ENCODE peak calls at places on chromosome 2, in four cellular contexts. X is K562, K is HepG2, D is GM12878. W is an unnamed sample.

GRCh38 chr2:200609027-200609614 is 23.3 kb downstream of the AOX1 start:
- DNase-seq in X (no peak), D (no peak), K (no peak), W (no peak)

GRCh38 chr2:111687911-111688310 is 196.1 kb downstream of the ANAPC1 start:
- DNase-seq in K (no peak), X (no peak), D (no peak), W (no peak)

GRCh38 chr2:174595904-174596397 is 1.7 kb downstream of the WIPF1 start:
- DNase-seq in K (no peak), D (no peak), X (no peak), W (no peak)

GRCh38 chr2:192729369-192729768 is 534.6 kb upstream of the TMEFF2 start:
- DNase-seq in X (no peak), D (no peak), K (no peak), W (no peak)

GRCh38 chr2:156434461-156435291 is 1.5 kb upstream of the GPD2 start:
- DNase-seq in K (no peak), D (no peak), X (no peak), W (no peak)

GRCh38 chr2:74554821-74555531 is 456 bp downstream of the DOK1 start:
- DNase-seq in D (no peak), X (peak), K (no peak), W (no peak)

GRCh38 chr2:118479020-118479419 is 368.4 kb downstream of the EN1 start:
- DNase-seq in X (no peak), K (no peak), D (no peak), W (no peak)

GRCh38 chr2:64177315-64177714 is 33.1 kb upstream of the PELI1 start:
- DNase-seq in K (no peak), D (no peak), X (no peak), W (no peak)

GRCh38 chr2:129460643-129461198 is 518.7 kb upstream of the RAB6C start:
- DNase-seq in K (no peak), X (no peak), D (no peak), W (no peak)

GRCh38 chr2:188765522-188765921 is 208.7 kb upstream of the COL3A1 start:
- DNase-seq in D (no peak), K (peak), X (no peak), W (peak)

GRCh38 chr2:126858436-126858835 is 40.3 kb upstream of the TEX51 start:
- DNase-seq in D (no peak), K (no peak), X (no peak), W (no peak)

GRCh38 chr2:118492335-118492734 is 355.1 kb downstream of the EN1 start:
- DNase-seq in K (peak), D (no peak), X (peak), W (no peak)

GRCh38 chr2:11128258-11128951 is 26.9 kb upstream of the SLC66A3 start:
- DNase-seq in D (no peak), X (no peak), K (no peak), W (no peak)

GRCh38 chr2:234451852-234452625 is 44.8 kb downstream of the ARL4C start:
- DNase-seq in X (no peak), D (no peak), K (no peak), W (no peak)

GRCh38 chr2:99880148-99880983 is 262.0 kb downstream of the AFF3 start:
- DNase-seq in K (no peak), X (no peak), D (no peak), W (no peak)

GRCh38 chr2:48715956-48716355 is 39.6 kb downstream of the LHCGR start:
- DNase-seq in K (no peak), D (no peak), X (no peak), W (no peak)

GRCh38 chr2:44741507-44741906 is 200.0 kb upstream of the SIX3 start:
- DNase-seq in X (no peak), K (peak), D (no peak), W (no peak)

GRCh38 chr2:191051825-191052778 is 38.1 kb upstream of the STAT1 start:
- DNase-seq in K (peak), X (peak), D (peak), W (peak)

GRCh38 chr2:15733867-15734765 is 142.4 kb downstream of the DDX1 start:
- DNase-seq in D (no peak), X (no peak), K (peak), W (no peak)

GRCh38 chr2:28608061-28608828 is 112.4 kb downstream of the PLB1 start:
- DNase-seq in K (no peak), D (no peak), X (no peak), W (no peak)

GRCh38 chr2:1781291-1782080 is 37.2 kb upstream of the PXDN start:
- DNase-seq in D (no peak), X (no peak), K (no peak), W (no peak)

GRCh38 chr2:134763164-134763710 is 44.4 kb upstream of the TMEM163 start:
- DNase-seq in K (no peak), D (no peak), X (no peak), W (no peak)

GRCh38 chr2:238920053-238920452 is 72.2 kb downstream of the TWIST2 start:
- DNase-seq in D (no peak), K (no peak), X (no peak), W (no peak)

GRCh38 chr2:238921259-238921658 is 73.4 kb downstream of the TWIST2 start:
- DNase-seq in X (no peak), D (no peak), K (no peak), W (no peak)

GRCh38 chr2:238916875-238917590 is 69.1 kb downstream of the TWIST2 start:
- DNase-seq in K (no peak), D (no peak), X (no peak), W (no peak)

GRCh38 chr2:238920601-238921001 is 72.7 kb downstream of the TWIST2 start:
- DNase-seq in D (no peak), X (no peak), K (no peak), W (no peak)

GRCh38 chr2:238919307-238919706 is 71.4 kb downstream of the TWIST2 start:
- DNase-seq in X (no peak), D (no peak), K (no peak), W (no peak)
- TF ChIP-seq FOXM1 in X (no peak), D (no peak), K (no peak), W (no peak)

DNA sequence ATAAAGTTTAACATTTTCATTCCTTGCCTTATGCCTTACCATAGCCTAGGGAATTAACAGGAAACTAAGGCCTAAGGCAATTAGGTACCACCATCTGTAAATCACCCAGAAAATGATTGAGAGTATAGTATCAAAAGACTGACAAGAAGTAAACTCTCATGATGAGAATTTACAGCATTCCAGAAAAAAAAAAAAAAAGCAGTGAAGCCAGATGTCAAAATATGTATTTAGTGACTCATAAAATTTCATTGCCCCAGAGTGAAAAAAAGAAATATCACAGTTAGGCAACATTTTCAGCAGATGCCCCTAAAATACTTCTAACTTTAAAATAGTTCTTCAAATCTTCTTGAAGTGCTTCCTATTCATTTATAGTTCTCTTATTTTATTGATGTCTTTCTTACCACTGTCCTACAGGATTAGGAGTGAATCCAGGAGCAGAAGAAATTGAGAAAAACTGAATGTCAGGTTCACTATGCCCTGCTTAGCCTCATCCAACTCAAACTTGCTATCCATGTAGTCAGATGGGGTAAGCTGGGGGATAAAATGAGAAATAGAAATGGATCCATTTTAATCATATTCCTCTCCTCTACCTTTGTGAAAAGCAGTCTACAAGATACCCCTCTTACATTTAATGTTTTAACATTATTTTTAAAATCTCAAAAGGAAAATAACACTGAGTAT is 57.3 kb upstream of the TANK start:
- DNase-seq in X (no peak), K (no peak), D (no peak), W (no peak)
- TF ChIP-seq TARDBP in X (no peak), K (no peak), D (no peak), W (no peak)

DNA sequence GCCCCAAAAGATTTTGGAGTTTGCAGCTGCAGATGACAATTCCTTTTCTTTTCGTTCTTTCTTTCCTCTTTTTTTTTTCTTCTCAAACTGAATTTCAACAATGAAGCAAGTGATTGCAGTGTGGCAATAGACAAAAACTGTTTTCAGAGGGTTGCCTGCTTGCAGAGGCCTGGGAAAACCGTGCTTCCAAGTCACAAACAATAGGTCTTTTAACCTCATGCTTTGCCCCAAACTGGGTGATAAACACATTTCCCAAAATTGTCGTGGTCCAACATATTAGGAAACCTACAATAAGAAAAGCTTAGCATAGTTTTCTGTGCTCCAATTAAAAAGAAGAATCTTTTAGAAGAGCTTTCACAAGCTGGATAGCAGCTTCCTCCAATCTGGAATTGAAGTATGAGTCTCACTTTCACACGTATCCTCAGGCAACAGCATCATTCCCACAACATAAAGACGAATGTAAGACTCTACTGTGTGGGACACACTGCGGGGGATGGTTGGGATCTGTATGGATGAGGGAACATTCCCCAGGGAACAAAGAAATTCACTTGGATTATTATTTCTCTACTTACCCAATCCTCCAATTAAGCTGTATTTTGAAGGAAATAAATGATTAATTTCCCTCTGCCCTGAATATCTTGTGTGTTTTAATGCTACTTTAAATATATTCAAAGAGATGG is 656.1 kb downstream of the RNF144A start:
- DNase-seq in K (no peak), D (no peak), X (no peak), W (no peak)
- TF ChIP-seq SP1 in K (no peak), D (no peak), X (no peak), W (no peak)

DNA sequence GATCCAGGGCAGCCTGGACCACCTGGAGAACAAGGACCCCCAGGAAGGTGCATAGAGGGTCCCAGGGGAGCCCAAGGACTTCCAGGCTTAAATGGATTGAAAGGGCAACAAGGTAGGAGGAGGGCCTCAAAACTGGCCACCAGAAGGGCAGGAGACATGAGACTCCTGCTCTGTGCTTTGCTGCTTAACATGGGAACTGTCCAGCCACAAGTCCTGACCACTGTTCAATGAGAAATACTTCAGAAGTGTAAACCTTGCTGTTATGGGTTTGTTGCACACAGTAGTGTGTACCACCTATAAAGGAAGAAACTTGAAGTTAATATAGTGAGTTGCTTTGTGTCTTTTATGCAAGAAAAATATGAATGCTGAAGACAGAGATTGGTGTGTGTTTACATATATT is 44.2 kb upstream of the MFF start:
- DNase-seq in X (no peak), D (no peak), K (no peak), W (no peak)
- TF ChIP-seq FOXM1 in X (no peak), D (no peak), K (no peak), W (no peak)

GRCh38 chr2:39696072-39696471 is 30.4 kb downstream of the TMEM178A start:
- DNase-seq in X (no peak), K (peak), D (no peak), W (peak)
- TF ChIP-seq TARDBP in X (no peak), K (no peak), D (no peak), W (no peak)

DNA sequence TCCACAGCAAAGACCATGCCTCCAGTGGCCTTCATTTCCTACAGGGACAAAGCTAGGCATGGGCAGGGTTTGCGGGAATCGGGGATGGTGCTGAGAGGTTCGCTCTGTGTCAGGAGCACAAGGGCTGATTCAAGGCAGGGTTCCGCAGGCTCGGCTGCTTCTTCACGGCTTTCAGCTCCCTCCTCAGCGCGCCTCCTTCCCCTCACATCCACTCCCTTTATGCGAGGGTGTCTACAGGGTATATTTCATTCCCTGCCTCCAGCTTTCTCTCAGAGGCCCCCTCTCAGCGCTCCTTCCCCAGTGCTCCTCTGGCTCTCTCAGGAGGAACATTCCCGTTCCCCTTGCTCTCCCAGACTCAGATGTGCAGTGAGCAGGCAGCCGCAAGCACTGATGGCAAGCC is 78.7 kb upstream of the ASB18 start:
- DNase-seq in X (no peak), K (no peak), D (no peak), W (no peak)
- TF ChIP-seq SP1 in X (no peak), K (no peak), D (no peak), W (no peak)

W was measured in HEK293T.